ENCODE peak calls at places on chromosomes 4 and X, in five cellular contexts. Z is mesendoderm, P is fibroblast of lung, N is endothelial cell of umbilical vein, C is kidney. S is an unnamed sample.
A peak's percentile ranks its signal among the peaks of the same experiment; 100 is the strongest.

GRCh38 chrX:40058719-40059118 is 39.0 kb downstream of the BCOR start:
- DNase-seq in Z (no peak), P (no peak), N (no peak), C (peak; percentile 85), S (no peak)

GRCh38 chrX:19630228-19630627 is 114.9 kb upstream of the MAP3K15 start:
- DNase-seq in Z (no peak), P (no peak), N (no peak), C (no peak), S (no peak)

GRCh38 chr4:155855897-155856296 is 10.2 kb downstream of the ASIC5 start:
- DNase-seq in Z (no peak), P (no peak), N (no peak), C (no peak), S (no peak)

GRCh38 chr4:172515266-172515879 is 653.2 kb upstream of the GALNT7 start:
- DNase-seq in Z (peak; percentile 54), P (no peak), N (no peak), C (no peak), S (peak; percentile 72)

GRCh38 chr4:168604496-168605373 is 107.9 kb downstream of the PALLD start:
- DNase-seq in Z (peak; percentile 90), P (peak; percentile 80), N (peak; percentile 96), C (no peak), S (peak; percentile 90)

GRCh38 chr4:182015893-182016292 is 227.3 kb upstream of the TENM3 start:
- DNase-seq in Z (no peak), P (peak; percentile 7), N (no peak), C (no peak), S (no peak)

GRCh38 chrX:74613350-74614192 is 853 bp downstream of the RLIM start:
- DNase-seq in Z (peak; percentile 52), P (peak; percentile 34), N (peak; percentile 40), C (peak; percentile 41), S (peak; percentile 29)

GRCh38 chrX:19879742-19880378 is 7.5 kb downstream of the SH3KBP1 start:
- DNase-seq in Z (no peak), P (no peak), N (no peak), C (no peak), S (no peak)

GRCh38 chr4:14404730-14405129 is 597.6 kb upstream of the CPEB2 start:
- DNase-seq in Z (no peak), P (peak; percentile 83), N (no peak), C (no peak), S (no peak)

GRCh38 chrX:151825927-151826471 is 86.7 kb upstream of the MAGEA4 start:
- DNase-seq in Z (peak; percentile 31), P (peak; percentile 72), N (peak; percentile 52), C (no peak), S (no peak)

GRCh38 chr4:1381944-1382541 is 24.2 kb downstream of the NKX1-1 start:
- DNase-seq in Z (no peak), P (no peak), N (no peak), C (peak; percentile 47), S (peak; percentile 72)

GRCh38 chr4:53199356-53199755 is 166.5 kb downstream of the SCFD2 start:
- DNase-seq in Z (no peak), P (no peak), N (peak; percentile 13), C (no peak), S (no peak)

GRCh38 chr4:160848901-160849735 is 1314.7 kb downstream of the FSTL5 start:
- DNase-seq in Z (peak; percentile 60), P (peak; percentile 1), N (no peak), C (no peak), S (peak; percentile 22)

GRCh38 chr4:70511365-70511764 is 7.0 kb upstream of the AMTN start:
- DNase-seq in Z (no peak), P (no peak), N (no peak), C (no peak), S (no peak)

GRCh38 chr4:93810340-93810992 is 18.1 kb upstream of the ATOH1 start:
- DNase-seq in Z (no peak), P (no peak), N (no peak), C (no peak), S (no peak)

DNA sequence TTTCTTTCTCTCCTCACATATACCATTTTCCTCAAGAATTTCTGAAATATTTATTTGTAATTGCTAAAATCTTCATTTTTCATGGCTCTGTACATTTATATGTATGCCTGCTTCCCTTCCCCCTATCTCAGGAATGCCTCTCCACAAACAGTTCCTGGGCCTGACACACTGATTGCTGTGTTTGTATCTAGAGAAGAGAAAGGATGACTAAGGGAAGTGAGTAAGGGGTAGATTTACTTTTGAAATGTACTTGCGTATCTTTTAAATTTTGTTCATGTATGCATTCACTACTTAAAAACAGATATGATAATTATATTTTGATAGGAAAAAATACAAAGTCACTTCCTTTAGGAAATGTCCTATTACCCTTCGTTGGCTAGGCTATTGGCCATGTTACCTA is 790.8 kb downstream of the PCDH18 start:
- DNase-seq in Z (no peak), P (peak; percentile 26), N (peak; percentile 50), C (no peak), S (no peak)
- H3K9ac ChIP-seq in Z (no peak overlapping the region), P (no peak overlapping the region), N (no peak overlapping the region), C (no peak overlapping the region), S (no peak overlapping the region)

DNA sequence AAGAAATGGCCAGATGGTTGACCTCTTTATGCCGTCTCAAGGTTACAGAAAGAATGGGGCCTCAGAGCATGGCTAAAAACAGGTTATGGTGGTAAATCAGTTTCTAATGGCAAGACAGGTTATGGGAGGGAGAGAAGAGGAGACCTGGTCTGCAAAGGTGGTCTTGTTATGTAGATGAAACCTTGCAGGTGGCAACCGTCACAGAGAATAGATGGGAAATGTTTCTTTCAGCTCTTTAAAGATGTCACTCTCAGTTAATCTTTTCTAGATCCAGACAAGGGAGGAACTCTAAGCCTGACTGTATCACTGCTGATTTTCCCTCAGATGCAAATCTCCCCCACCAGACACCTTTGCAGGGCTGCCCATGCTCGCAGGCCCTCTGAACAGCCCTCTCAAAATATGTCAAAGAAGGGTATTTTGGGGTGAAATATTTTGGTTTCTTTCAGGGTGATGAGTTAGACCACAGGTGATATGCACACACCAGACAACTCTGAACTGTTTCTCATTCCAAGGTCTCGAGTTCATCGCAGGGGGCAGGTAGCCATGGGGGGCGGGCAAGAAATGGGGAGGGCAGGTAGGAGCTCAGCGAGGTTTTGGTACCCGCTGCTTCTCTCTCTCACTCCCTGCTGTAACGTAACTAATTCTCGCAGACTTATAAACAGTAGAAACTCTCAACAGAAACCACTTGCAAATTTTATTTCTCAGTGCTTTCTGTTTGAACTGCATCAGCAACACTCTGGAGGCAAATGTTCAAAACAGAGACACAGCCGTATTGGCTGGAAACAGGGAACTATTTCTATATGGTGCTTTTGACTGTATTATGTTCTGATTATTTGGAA is 32.4 kb downstream of the CASP3 start:
- DNase-seq in Z (no peak), P (no peak), N (no peak), C (no peak), S (no peak)
- H3K27ac ChIP-seq in Z (no peak overlapping the region), P (no peak overlapping the region), N (no peak overlapping the region), C (no peak overlapping the region), S (no peak overlapping the region)

GRCh38 chr4:73895201-73896177 is 26.3 kb downstream of the CXCL1 start:
- DNase-seq in Z (no peak), P (peak; percentile 86), N (no peak), C (no peak), S (no peak)
- H3K4me1 ChIP-seq in Z (no peaks in the 10 kb centered on the region), P (peaks cover 2% of the 10 kb centered on the region), N (no peaks in the 10 kb centered on the region), C (no peaks in the 10 kb centered on the region), S (no peaks in the 10 kb centered on the region)

GRCh38 chrX:95505721-95506120 is 1178.9 kb upstream of the DIAPH2 start:
- DNase-seq in Z (peak; percentile 59), P (no peak), N (no peak), C (no peak), S (peak; percentile 58)

GRCh38 chrX:95509474-95509873 is 1175.2 kb upstream of the DIAPH2 start:
- DNase-seq in Z (no peak), P (no peak), N (no peak), C (no peak), S (no peak)
- H3K9ac ChIP-seq in Z (no peak overlapping the region), P (no peak overlapping the region), N (no peak overlapping the region), C (no peak overlapping the region), S (no peak overlapping the region)

GRCh38 chr4:159273126-159273438 is 170.2 kb downstream of the RAPGEF2 start:
- DNase-seq in Z (no peak), P (peak; percentile 55), N (peak; percentile 83), C (no peak), S (no peak)
- H3K27ac ChIP-seq in Z (no peak overlapping the region), P (no peak overlapping the region), N (peak overlapping the region; percentile 6), C (peak overlapping the region; percentile 41), S (no peak overlapping the region)

S was measured in neural progenitor cell.